ENCODE peak calls at places on chromosomes 12 and 14, in ten cellular contexts. One of them, this sample, is unnamed.
A peak's percentile ranks its signal among the peaks of the same experiment; 100 is the strongest.

GRCh38 chr12:115251727-115252126 is 567.8 kb upstream of the TBX3 start:
- DNase-seq in right atrium auricular region: no peak
- DNase-seq in adrenal gland: no peak
- DNase-seq in CD8-positive, alpha-beta memory T cell: no peak
- DNase-seq in CD8-positive, alpha-beta T cell: no peak
- DNase-seq in neural progenitor cell: no peak
- DNase-seq in astrocyte: peak; percentile 23
- DNase-seq in A549: no peak
- DNase-seq in heart left ventricle: no peak
- DNase-seq in IMR-90: no peak
- DNase-seq in this sample: no peak

GRCh38 chr12:2844786-2845185 is 10.0 kb upstream of the NRIP2 start:
- DNase-seq in astrocyte: peak; percentile 60
- DNase-seq in CD8-positive, alpha-beta T cell: no peak
- DNase-seq in right atrium auricular region: no peak
- DNase-seq in heart left ventricle: no peak
- DNase-seq in IMR-90: peak; percentile 18
- DNase-seq in CD8-positive, alpha-beta memory T cell: no peak
- DNase-seq in A549: no peak
- DNase-seq in adrenal gland: no peak
- DNase-seq in neural progenitor cell: peak; percentile 35
- DNase-seq in this sample: no peak

GRCh38 chr12:84787253-84787652 is 125.3 kb downstream of the SLC6A15 start:
- DNase-seq in IMR-90: no peak
- DNase-seq in adrenal gland: no peak
- DNase-seq in CD8-positive, alpha-beta memory T cell: no peak
- DNase-seq in right atrium auricular region: no peak
- DNase-seq in neural progenitor cell: no peak
- DNase-seq in A549: no peak
- DNase-seq in heart left ventricle: no peak
- DNase-seq in astrocyte: no peak
- DNase-seq in CD8-positive, alpha-beta T cell: no peak
- DNase-seq in this sample: no peak

GRCh38 chr12:121781751-121782615 is 11.5 kb downstream of the RHOF start:
- DNase-seq in neural progenitor cell: peak; percentile 46
- DNase-seq in astrocyte: no peak
- DNase-seq in A549: no peak
- DNase-seq in CD8-positive, alpha-beta T cell: no peak
- DNase-seq in IMR-90: peak; percentile 72
- DNase-seq in adrenal gland: no peak
- DNase-seq in heart left ventricle: peak; percentile 36
- DNase-seq in CD8-positive, alpha-beta memory T cell: peak; percentile 71
- DNase-seq in right atrium auricular region: no peak
- DNase-seq in this sample: peak; percentile 75

GRCh38 chr12:49636979-49637378 is 13.6 kb downstream of the PRPF40B start:
- DNase-seq in A549: peak; percentile 81
- DNase-seq in adrenal gland: peak; percentile 59
- DNase-seq in IMR-90: peak; percentile 68
- DNase-seq in CD8-positive, alpha-beta T cell: peak; percentile 70
- DNase-seq in right atrium auricular region: no peak
- DNase-seq in neural progenitor cell: peak; percentile 72
- DNase-seq in heart left ventricle: peak; percentile 53
- DNase-seq in CD8-positive, alpha-beta memory T cell: peak; percentile 74
- DNase-seq in astrocyte: peak; percentile 50
- DNase-seq in this sample: peak; percentile 52

GRCh38 chr12:127389923-127390322 is 877.0 kb upstream of the TMEM132C start:
- DNase-seq in CD8-positive, alpha-beta T cell: no peak
- DNase-seq in astrocyte: peak; percentile 87
- DNase-seq in A549: no peak
- DNase-seq in neural progenitor cell: peak; percentile 72
- DNase-seq in IMR-90: peak; percentile 60
- DNase-seq in adrenal gland: peak; percentile 25
- DNase-seq in heart left ventricle: no peak
- DNase-seq in right atrium auricular region: no peak
- DNase-seq in CD8-positive, alpha-beta memory T cell: no peak
- DNase-seq in this sample: no peak

GRCh38 chr12:130441771-130442760 is 104.4 kb downstream of the PIWIL1 start:
- DNase-seq in neural progenitor cell: no peak
- DNase-seq in adrenal gland: no peak
- DNase-seq in CD8-positive, alpha-beta T cell: no peak
- DNase-seq in astrocyte: no peak
- DNase-seq in heart left ventricle: no peak
- DNase-seq in IMR-90: no peak
- DNase-seq in A549: no peak
- DNase-seq in right atrium auricular region: no peak
- DNase-seq in CD8-positive, alpha-beta memory T cell: peak; percentile 36
- DNase-seq in this sample: no peak

GRCh38 chr12:109529618-109530300 is 43.5 kb downstream of the MMAB start:
- DNase-seq in right atrium auricular region: no peak
- DNase-seq in neural progenitor cell: peak; percentile 57
- DNase-seq in CD8-positive, alpha-beta memory T cell: no peak
- DNase-seq in adrenal gland: no peak
- DNase-seq in astrocyte: no peak
- DNase-seq in IMR-90: no peak
- DNase-seq in CD8-positive, alpha-beta T cell: no peak
- DNase-seq in heart left ventricle: no peak
- DNase-seq in A549: no peak
- DNase-seq in this sample: no peak

GRCh38 chr14:41873379-41874034 is 266.8 kb downstream of the LRFN5 start:
- DNase-seq in CD8-positive, alpha-beta memory T cell: no peak
- DNase-seq in neural progenitor cell: no peak
- DNase-seq in adrenal gland: no peak
- DNase-seq in IMR-90: peak; percentile 71
- DNase-seq in CD8-positive, alpha-beta T cell: no peak
- DNase-seq in A549: no peak
- DNase-seq in heart left ventricle: no peak
- DNase-seq in astrocyte: peak; percentile 47
- DNase-seq in right atrium auricular region: no peak
- DNase-seq in this sample: no peak

DNA sequence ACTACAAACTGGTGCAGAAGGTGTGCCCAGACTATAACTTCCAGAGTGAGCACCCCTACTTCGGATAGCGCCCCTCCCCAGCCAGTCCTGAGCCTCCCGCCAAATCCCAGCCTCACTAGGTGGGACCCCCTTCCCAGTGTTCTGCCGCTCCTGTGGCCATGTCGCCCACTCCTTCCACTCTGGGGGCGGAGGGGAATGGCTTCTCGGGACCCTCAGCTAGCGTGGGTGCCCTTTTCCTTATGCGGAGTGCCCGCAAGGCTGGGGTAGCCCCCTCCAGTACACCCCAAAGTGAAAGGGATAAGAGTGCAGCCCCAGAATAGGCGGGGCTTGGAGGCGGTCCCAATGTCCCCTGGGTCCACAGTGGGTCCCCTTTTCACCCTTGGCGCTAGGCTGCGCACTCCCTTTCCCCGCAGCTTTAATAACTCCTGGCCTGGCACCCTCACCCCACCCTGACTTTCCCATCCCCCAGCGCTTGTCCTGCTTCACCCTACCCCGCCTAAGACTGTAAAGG is 3.8 kb upstream of the SHMT2 start:
- DNase-seq in heart left ventricle: no peak
- DNase-seq in adrenal gland: no peak
- DNase-seq in neural progenitor cell: no peak
- DNase-seq in A549: no peak
- DNase-seq in astrocyte: no peak
- DNase-seq in right atrium auricular region: no peak
- DNase-seq in CD8-positive, alpha-beta memory T cell: no peak
- DNase-seq in CD8-positive, alpha-beta T cell: no peak
- DNase-seq in IMR-90: no peak
- DNase-seq in this sample: no peak
- H3K4me3 ChIP-seq in heart left ventricle: no peak overlapping the region
- H3K4me3 ChIP-seq in adrenal gland: no peak overlapping the region
- H3K4me3 ChIP-seq in neural progenitor cell: no peak overlapping the region
- H3K4me3 ChIP-seq in A549: no peak overlapping the region
- H3K4me3 ChIP-seq in astrocyte: no peak overlapping the region
- H3K4me3 ChIP-seq in right atrium auricular region: no peak overlapping the region
- H3K4me3 ChIP-seq in CD8-positive, alpha-beta memory T cell: no peak overlapping the region
- H3K4me3 ChIP-seq in CD8-positive, alpha-beta T cell: no peak overlapping the region
- H3K4me3 ChIP-seq in IMR-90: no peak overlapping the region
- H3K4me3 ChIP-seq in this sample: no peak overlapping the region

GRCh38 chr12:26868505-26869494 is 35.8 kb upstream of the ITPR2 start:
- DNase-seq in heart left ventricle: no peak
- DNase-seq in astrocyte: no peak
- DNase-seq in A549: no peak
- DNase-seq in right atrium auricular region: no peak
- DNase-seq in IMR-90: no peak
- DNase-seq in neural progenitor cell: no peak
- DNase-seq in CD8-positive, alpha-beta T cell: no peak
- DNase-seq in adrenal gland: no peak
- DNase-seq in CD8-positive, alpha-beta memory T cell: no peak
- DNase-seq in this sample: no peak

GRCh38 chr12:26870491-26871419 is 37.8 kb upstream of the ITPR2 start:
- DNase-seq in IMR-90: peak; percentile 57
- DNase-seq in adrenal gland: peak; percentile 50
- DNase-seq in astrocyte: peak; percentile 51
- DNase-seq in CD8-positive, alpha-beta memory T cell: no peak
- DNase-seq in neural progenitor cell: no peak
- DNase-seq in A549: no peak
- DNase-seq in heart left ventricle: peak; percentile 30
- DNase-seq in right atrium auricular region: no peak
- DNase-seq in CD8-positive, alpha-beta T cell: no peak
- DNase-seq in this sample: no peak

GRCh38 chr12:26871985-26872384 is 39.0 kb upstream of the ITPR2 start:
- DNase-seq in A549: no peak
- DNase-seq in neural progenitor cell: no peak
- DNase-seq in astrocyte: no peak
- DNase-seq in CD8-positive, alpha-beta memory T cell: no peak
- DNase-seq in adrenal gland: no peak
- DNase-seq in heart left ventricle: no peak
- DNase-seq in right atrium auricular region: no peak
- DNase-seq in IMR-90: no peak
- DNase-seq in CD8-positive, alpha-beta T cell: no peak
- DNase-seq in this sample: no peak

GRCh38 chr12:26872623-26873022 is 39.6 kb upstream of the ITPR2 start:
- DNase-seq in IMR-90: no peak
- DNase-seq in heart left ventricle: no peak
- DNase-seq in A549: no peak
- DNase-seq in right atrium auricular region: no peak
- DNase-seq in CD8-positive, alpha-beta memory T cell: no peak
- DNase-seq in astrocyte: no peak
- DNase-seq in adrenal gland: no peak
- DNase-seq in neural progenitor cell: no peak
- DNase-seq in CD8-positive, alpha-beta T cell: no peak
- DNase-seq in this sample: no peak

GRCh38 chr12:26869908-26870459 is 37.0 kb upstream of the ITPR2 start:
- DNase-seq in heart left ventricle: no peak
- DNase-seq in CD8-positive, alpha-beta memory T cell: no peak
- DNase-seq in neural progenitor cell: no peak
- DNase-seq in CD8-positive, alpha-beta T cell: no peak
- DNase-seq in IMR-90: no peak
- DNase-seq in A549: no peak
- DNase-seq in adrenal gland: no peak
- DNase-seq in astrocyte: no peak
- DNase-seq in right atrium auricular region: no peak
- DNase-seq in this sample: no peak
- H3K4me1 ChIP-seq in heart left ventricle: peaks cover 18% of the 10 kb centered on the region
- H3K4me1 ChIP-seq in CD8-positive, alpha-beta memory T cell: peaks cover 5% of the 10 kb centered on the region
- H3K4me1 ChIP-seq in neural progenitor cell: no peaks in the 10 kb centered on the region
- H3K4me1 ChIP-seq in CD8-positive, alpha-beta T cell: peaks cover 5% of the 10 kb centered on the region
- H3K4me1 ChIP-seq in IMR-90: no peaks in the 10 kb centered on the region
- H3K4me1 ChIP-seq in A549: peaks cover 12% of the 10 kb centered on the region
- H3K4me1 ChIP-seq in adrenal gland: peaks cover 18% of the 10 kb centered on the region
- H3K4me1 ChIP-seq in astrocyte: no peaks in the 10 kb centered on the region
- H3K4me1 ChIP-seq in right atrium auricular region: no peaks in the 10 kb centered on the region
- H3K4me1 ChIP-seq in this sample: no peaks in the 10 kb centered on the region

GRCh38 chr12:120194534-120195395 is at the start of gene GCN1:
- DNase-seq in CD8-positive, alpha-beta memory T cell: peak; percentile 91
- DNase-seq in adrenal gland: peak; percentile 88
- DNase-seq in right atrium auricular region: peak; percentile 79
- DNase-seq in CD8-positive, alpha-beta T cell: peak; percentile 94
- DNase-seq in A549: peak; percentile 76
- DNase-seq in IMR-90: peak; percentile 78
- DNase-seq in astrocyte: peak; percentile 79
- DNase-seq in heart left ventricle: peak; percentile 86
- DNase-seq in neural progenitor cell: peak; percentile 81
- DNase-seq in this sample: peak; percentile 89
- H3K9me3 ChIP-seq in CD8-positive, alpha-beta memory T cell: no peaks in the 10 kb centered on the region
- H3K9me3 ChIP-seq in adrenal gland: no peaks in the 10 kb centered on the region
- H3K9me3 ChIP-seq in right atrium auricular region: no peaks in the 10 kb centered on the region
- H3K9me3 ChIP-seq in CD8-positive, alpha-beta T cell: no peaks in the 10 kb centered on the region
- H3K9me3 ChIP-seq in A549: no peaks in the 10 kb centered on the region
- H3K9me3 ChIP-seq in IMR-90: no peaks in the 10 kb centered on the region
- H3K9me3 ChIP-seq in astrocyte: no peaks in the 10 kb centered on the region
- H3K9me3 ChIP-seq in heart left ventricle: no peaks in the 10 kb centered on the region
- H3K9me3 ChIP-seq in neural progenitor cell: no peaks in the 10 kb centered on the region
- H3K9me3 ChIP-seq in this sample: no peaks in the 10 kb centered on the region

GRCh38 chr14:105436402-105436801 is 16.8 kb downstream of the MTA1 start:
- DNase-seq in neural progenitor cell: no peak
- DNase-seq in CD8-positive, alpha-beta memory T cell: no peak
- DNase-seq in CD8-positive, alpha-beta T cell: no peak
- DNase-seq in IMR-90: no peak
- DNase-seq in A549: no peak
- DNase-seq in heart left ventricle: no peak
- DNase-seq in right atrium auricular region: no peak
- DNase-seq in adrenal gland: no peak
- DNase-seq in astrocyte: no peak
- DNase-seq in this sample: no peak
- H3K4me3 ChIP-seq in neural progenitor cell: no peak overlapping the region
- H3K4me3 ChIP-seq in CD8-positive, alpha-beta memory T cell: no peak overlapping the region
- H3K4me3 ChIP-seq in CD8-positive, alpha-beta T cell: no peak overlapping the region
- H3K4me3 ChIP-seq in IMR-90: no peak overlapping the region
- H3K4me3 ChIP-seq in A549: no peak overlapping the region
- H3K4me3 ChIP-seq in heart left ventricle: no peak overlapping the region
- H3K4me3 ChIP-seq in right atrium auricular region: no peak overlapping the region
- H3K4me3 ChIP-seq in adrenal gland: no peak overlapping the region
- H3K4me3 ChIP-seq in astrocyte: no peak overlapping the region
- H3K4me3 ChIP-seq in this sample: no peak overlapping the region